ENCODE peak calls at places on chromosome 16, in ten cellular contexts. One of them, this sample, is unnamed.

GRCh38 chr16:48350716-48351115 is 34.5 kb downstream of the SIAH1 start:
- DNase-seq in left lung: no peak
- DNase-seq in fibroblast of lung: no peak
- DNase-seq in heart right ventricle: no peak
- DNase-seq in esophagus muscularis mucosa: no peak
- DNase-seq in upper lobe of right lung: no peak
- DNase-seq in mammary epithelial cell: peak; percentile 56
- DNase-seq in H9: no peak
- DNase-seq in gastrocnemius medialis: no peak
- DNase-seq in tibial artery: no peak
- DNase-seq in this sample: no peak

GRCh38 chr16:89529097-89529496 is 20.9 kb downstream of the SPG7 start:
- DNase-seq in left lung: no peak
- DNase-seq in fibroblast of lung: no peak
- DNase-seq in heart right ventricle: no peak
- DNase-seq in esophagus muscularis mucosa: no peak
- DNase-seq in upper lobe of right lung: no peak
- DNase-seq in mammary epithelial cell: no peak
- DNase-seq in H9: no peak
- DNase-seq in gastrocnemius medialis: no peak
- DNase-seq in tibial artery: no peak
- DNase-seq in this sample: no peak

GRCh38 chr16:27966756-27967155 is 96.8 kb downstream of the GSG1L start:
- DNase-seq in left lung: no peak
- DNase-seq in fibroblast of lung: no peak
- DNase-seq in heart right ventricle: no peak
- DNase-seq in esophagus muscularis mucosa: no peak
- DNase-seq in upper lobe of right lung: peak; percentile 32
- DNase-seq in mammary epithelial cell: no peak
- DNase-seq in H9: no peak
- DNase-seq in gastrocnemius medialis: no peak
- DNase-seq in tibial artery: no peak
- DNase-seq in this sample: no peak

GRCh38 chr16:17836868-17837602 is 366.3 kb upstream of the XYLT1 start:
- DNase-seq in left lung: no peak
- DNase-seq in fibroblast of lung: peak; percentile 86
- DNase-seq in heart right ventricle: no peak
- DNase-seq in esophagus muscularis mucosa: no peak
- DNase-seq in upper lobe of right lung: no peak
- DNase-seq in mammary epithelial cell: peak; percentile 93
- DNase-seq in H9: peak; percentile 88
- DNase-seq in gastrocnemius medialis: no peak
- DNase-seq in tibial artery: no peak
- DNase-seq in this sample: no peak

GRCh38 chr16:87850009-87851006 is 19.0 kb downstream of the SLC7A5 start:
- DNase-seq in left lung: peak; percentile 96
- DNase-seq in fibroblast of lung: peak; percentile 49
- DNase-seq in heart right ventricle: peak; percentile 58
- DNase-seq in esophagus muscularis mucosa: no peak
- DNase-seq in upper lobe of right lung: peak; percentile 86
- DNase-seq in mammary epithelial cell: no peak
- DNase-seq in H9: peak; percentile 86
- DNase-seq in gastrocnemius medialis: peak; percentile 63
- DNase-seq in tibial artery: no peak
- DNase-seq in this sample: peak; percentile 85

GRCh38 chr16:23510154-23510914 is at the start of gene GGA2:
- DNase-seq in left lung: peak; percentile 95
- DNase-seq in fibroblast of lung: peak; percentile 74
- DNase-seq in heart right ventricle: peak; percentile 80
- DNase-seq in esophagus muscularis mucosa: peak; percentile 96
- DNase-seq in upper lobe of right lung: peak; percentile 92
- DNase-seq in mammary epithelial cell: peak; percentile 57
- DNase-seq in H9: peak; percentile 80
- DNase-seq in gastrocnemius medialis: peak; percentile 82
- DNase-seq in tibial artery: peak; percentile 78
- DNase-seq in this sample: peak; percentile 88

GRCh38 chr16:21226749-21227148 is 6.8 kb upstream of the ANKS4B start:
- DNase-seq in left lung: no peak
- DNase-seq in fibroblast of lung: no peak
- DNase-seq in heart right ventricle: no peak
- DNase-seq in esophagus muscularis mucosa: no peak
- DNase-seq in upper lobe of right lung: no peak
- DNase-seq in mammary epithelial cell: no peak
- DNase-seq in H9: no peak
- DNase-seq in gastrocnemius medialis: no peak
- DNase-seq in tibial artery: no peak
- DNase-seq in this sample: no peak

GRCh38 chr16:49061315-49061714 is 220.3 kb downstream of the CBLN1 start:
- DNase-seq in left lung: no peak
- DNase-seq in fibroblast of lung: no peak
- DNase-seq in heart right ventricle: peak; percentile 42
- DNase-seq in esophagus muscularis mucosa: peak; percentile 68
- DNase-seq in upper lobe of right lung: no peak
- DNase-seq in mammary epithelial cell: no peak
- DNase-seq in H9: no peak
- DNase-seq in gastrocnemius medialis: peak; percentile 36
- DNase-seq in tibial artery: no peak
- DNase-seq in this sample: no peak

GRCh38 chr16:78179666-78180065 is 80.2 kb downstream of the WWOX start:
- DNase-seq in left lung: no peak
- DNase-seq in fibroblast of lung: no peak
- DNase-seq in heart right ventricle: no peak
- DNase-seq in esophagus muscularis mucosa: peak; percentile 74
- DNase-seq in upper lobe of right lung: no peak
- DNase-seq in mammary epithelial cell: no peak
- DNase-seq in H9: no peak
- DNase-seq in gastrocnemius medialis: no peak
- DNase-seq in tibial artery: no peak
- DNase-seq in this sample: no peak

GRCh38 chr16:3129137-3130131 is 5.4 kb upstream of the ZNF213 start:
- DNase-seq in left lung: peak; percentile 80
- DNase-seq in fibroblast of lung: peak; percentile 89
- DNase-seq in heart right ventricle: peak; percentile 84
- DNase-seq in esophagus muscularis mucosa: peak; percentile 94
- DNase-seq in upper lobe of right lung: peak; percentile 82
- DNase-seq in mammary epithelial cell: peak; percentile 73
- DNase-seq in H9: peak; percentile 85
- DNase-seq in gastrocnemius medialis: peak; percentile 79
- DNase-seq in tibial artery: peak; percentile 72
- DNase-seq in this sample: peak; percentile 78

GRCh38 chr16:87527055-87527724 is 34.4 kb upstream of the ZCCHC14 start:
- DNase-seq in left lung: no peak
- DNase-seq in fibroblast of lung: no peak
- DNase-seq in heart right ventricle: no peak
- DNase-seq in esophagus muscularis mucosa: no peak
- DNase-seq in upper lobe of right lung: no peak
- DNase-seq in mammary epithelial cell: no peak
- DNase-seq in H9: no peak
- DNase-seq in gastrocnemius medialis: no peak
- DNase-seq in tibial artery: no peak
- DNase-seq in this sample: no peak

DNA sequence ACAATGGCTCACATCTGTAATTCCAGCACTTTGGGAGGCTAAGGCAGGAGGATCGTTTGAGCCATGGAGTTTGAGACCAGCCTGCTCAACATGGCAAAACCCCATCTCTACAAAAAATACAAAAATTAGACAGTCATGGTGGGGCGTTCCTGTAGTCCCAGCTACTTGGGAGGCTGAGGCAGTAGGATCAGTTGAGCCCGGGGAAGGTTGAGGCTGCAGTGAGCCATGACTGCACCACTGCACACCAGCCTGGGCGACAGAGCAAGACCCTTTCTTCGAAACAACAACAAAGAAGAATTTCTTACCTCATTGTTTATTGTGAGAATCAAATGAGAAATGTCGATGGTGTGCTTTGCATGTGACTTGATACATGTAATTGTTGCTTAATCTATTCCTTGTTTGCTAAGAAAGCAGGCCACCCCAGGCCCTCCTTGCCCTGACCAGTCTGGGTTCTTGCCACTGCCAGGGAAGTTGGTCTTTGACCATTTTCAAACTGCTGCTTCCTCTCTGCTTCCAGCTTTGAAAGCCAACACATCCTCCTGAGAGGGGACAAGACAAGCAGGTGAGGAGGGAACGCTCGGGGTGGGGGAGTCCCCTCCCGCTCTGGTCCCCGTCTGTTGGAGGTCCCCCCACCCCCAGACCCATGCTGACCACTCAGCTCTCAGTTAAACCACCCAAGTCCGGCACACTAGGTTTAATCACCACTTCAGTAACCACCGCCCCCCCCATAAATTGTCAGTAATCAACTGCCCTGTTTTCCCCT is 47.3 kb upstream of the CPNE2 start:
- DNase-seq in left lung: no peak
- DNase-seq in fibroblast of lung: peak; percentile 25
- DNase-seq in heart right ventricle: no peak
- DNase-seq in esophagus muscularis mucosa: no peak
- DNase-seq in upper lobe of right lung: no peak
- DNase-seq in mammary epithelial cell: no peak
- DNase-seq in H9: no peak
- DNase-seq in gastrocnemius medialis: no peak
- DNase-seq in tibial artery: no peak
- DNase-seq in this sample: no peak
- H3K4me1 ChIP-seq in left lung: peaks cover 5% of the 10 kb centered on the region
- H3K4me1 ChIP-seq in fibroblast of lung: peaks cover 5% of the 10 kb centered on the region
- H3K4me1 ChIP-seq in heart right ventricle: peaks cover 52% of the 10 kb centered on the region
- H3K4me1 ChIP-seq in esophagus muscularis mucosa: peaks cover 9% of the 10 kb centered on the region
- H3K4me1 ChIP-seq in upper lobe of right lung: peaks cover 15% of the 10 kb centered on the region
- H3K4me1 ChIP-seq in mammary epithelial cell: peaks cover 10% of the 10 kb centered on the region
- H3K4me1 ChIP-seq in H9: peaks cover 3% of the 10 kb centered on the region
- H3K4me1 ChIP-seq in gastrocnemius medialis: no peaks in the 10 kb centered on the region
- H3K4me1 ChIP-seq in tibial artery: peaks cover 5% of the 10 kb centered on the region
- H3K4me1 ChIP-seq in this sample: peaks cover 26% of the 10 kb centered on the region

GRCh38 chr16:79769320-79770243 is 169.0 kb upstream of the MAF start:
- DNase-seq in left lung: no peak
- DNase-seq in fibroblast of lung: no peak
- DNase-seq in heart right ventricle: no peak
- DNase-seq in esophagus muscularis mucosa: no peak
- DNase-seq in upper lobe of right lung: no peak
- DNase-seq in mammary epithelial cell: no peak
- DNase-seq in H9: no peak
- DNase-seq in gastrocnemius medialis: no peak
- DNase-seq in tibial artery: no peak
- DNase-seq in this sample: no peak
- H3K27ac ChIP-seq in left lung: peak overlapping the region; percentile 69
- H3K27ac ChIP-seq in fibroblast of lung: peak overlapping the region; percentile 45
- H3K27ac ChIP-seq in heart right ventricle: peak overlapping the region; percentile 85
- H3K27ac ChIP-seq in esophagus muscularis mucosa: peak overlapping the region; percentile 71
- H3K27ac ChIP-seq in upper lobe of right lung: peak overlapping the region; percentile 80
- H3K27ac ChIP-seq in mammary epithelial cell: peak overlapping the region; percentile 30
- H3K27ac ChIP-seq in H9: no peak overlapping the region
- H3K27ac ChIP-seq in gastrocnemius medialis: peak overlapping the region; percentile 61
- H3K27ac ChIP-seq in tibial artery: peak overlapping the region; percentile 73
- H3K27ac ChIP-seq in this sample: peak overlapping the region; percentile 81

GRCh38 chr16:50747206-50747956 is 5.5 kb downstream of the CYLD start:
- DNase-seq in left lung: no peak
- DNase-seq in fibroblast of lung: peak; percentile 37
- DNase-seq in heart right ventricle: no peak
- DNase-seq in esophagus muscularis mucosa: no peak
- DNase-seq in upper lobe of right lung: no peak
- DNase-seq in mammary epithelial cell: peak; percentile 34
- DNase-seq in H9: no peak
- DNase-seq in gastrocnemius medialis: no peak
- DNase-seq in tibial artery: no peak
- DNase-seq in this sample: no peak
- TF ChIP-seq CTCF in left lung: no peak
- TF ChIP-seq CTCF in fibroblast of lung: no peak
- TF ChIP-seq CTCF in heart right ventricle: peak; percentile 25
- TF ChIP-seq CTCF in esophagus muscularis mucosa: peak; percentile 42
- TF ChIP-seq CTCF in upper lobe of right lung: peak; percentile 39
- TF ChIP-seq CTCF in mammary epithelial cell: peak; percentile 23
- TF ChIP-seq CTCF in H9: peak; percentile 50
- TF ChIP-seq CTCF in gastrocnemius medialis: no peak
- TF ChIP-seq CTCF in tibial artery: peak; percentile 15
- TF ChIP-seq CTCF in this sample: peak; percentile 32

GRCh38 chr16:10946308-10946707 is 1.9 kb downstream of the CLEC16A start:
- DNase-seq in left lung: no peak
- DNase-seq in fibroblast of lung: no peak
- DNase-seq in heart right ventricle: no peak
- DNase-seq in esophagus muscularis mucosa: no peak
- DNase-seq in upper lobe of right lung: peak; percentile 77
- DNase-seq in mammary epithelial cell: peak; percentile 27
- DNase-seq in H9: peak; percentile 71
- DNase-seq in gastrocnemius medialis: no peak
- DNase-seq in tibial artery: no peak
- DNase-seq in this sample: no peak
- H3K4me1 ChIP-seq in left lung: peaks cover 18% of the 10 kb centered on the region
- H3K4me1 ChIP-seq in fibroblast of lung: peaks cover 9% of the 10 kb centered on the region
- H3K4me1 ChIP-seq in heart right ventricle: peaks cover 50% of the 10 kb centered on the region
- H3K4me1 ChIP-seq in esophagus muscularis mucosa: peaks cover 71% of the 10 kb centered on the region
- H3K4me1 ChIP-seq in upper lobe of right lung: peaks cover 41% of the 10 kb centered on the region
- H3K4me1 ChIP-seq in mammary epithelial cell: peaks cover 64% of the 10 kb centered on the region
- H3K4me1 ChIP-seq in H9: peaks cover 19% of the 10 kb centered on the region
- H3K4me1 ChIP-seq in gastrocnemius medialis: peaks cover 49% of the 10 kb centered on the region
- H3K4me1 ChIP-seq in tibial artery: peaks cover 46% of the 10 kb centered on the region
- H3K4me1 ChIP-seq in this sample: peaks cover 58% of the 10 kb centered on the region

This sample was measured in lower lobe of right lung.